ENCODE peak calls at places on chromosomes 6 and 20, in five cellular contexts. S is IMR-90, R is H9, Z is mesendoderm, W is H1. D is an unnamed sample.

GRCh38 chr6:135932651-135933050 is 81.2 kb downstream of the PDE7B start:
- DNase-seq in Z (no peak), S (no peak), W (no peak), R (no peak), D (peak; percentile 36)

GRCh38 chr6:135382182-135382628 is 115.3 kb downstream of the AHI1 start:
- DNase-seq in R (no peak), W (no peak), Z (no peak), S (no peak), D (no peak)

GRCh38 chr20:48463916-48464315 is 363.9 kb downstream of the PREX1 start:
- DNase-seq in W (no peak), Z (peak; percentile 39), S (peak; percentile 63), R (no peak), D (peak; percentile 10)

GRCh38 chr6:32609731-32610640 is 20.3 kb upstream of the HLA-DRB1 start:
- DNase-seq in Z (peak; percentile 98), W (peak; percentile 58), S (peak; percentile 92), R (peak; percentile 95), D (peak; percentile 93)

GRCh38 chr6:63805808-63806572 is 170.4 kb downstream of the PHF3 start:
- DNase-seq in S (peak; percentile 95), Z (peak; percentile 37), W (no peak), R (no peak), D (peak; percentile 55)

GRCh38 chr20:4875578-4876067 is 125.7 kb downstream of the SLC23A2 start:
- DNase-seq in S (no peak), R (no peak), Z (no peak), W (no peak), D (no peak)

GRCh38 chr20:3222635-3223600 is 13.6 kb downstream of the ITPA start:
- DNase-seq in W (no peak), R (no peak), S (no peak), Z (no peak), D (no peak)

GRCh38 chr20:8757146-8757545 is 311.7 kb upstream of the PLCB4 start:
- DNase-seq in R (no peak), W (no peak), Z (no peak), S (peak; percentile 85), D (no peak)

GRCh38 chr20:10381477-10381876 is 52.5 kb downstream of the MKKS start:
- DNase-seq in Z (no peak), R (no peak), W (no peak), S (no peak), D (peak; percentile 65)

GRCh38 chr6:6699741-6700367 is 111.3 kb downstream of the LY86 start:
- DNase-seq in S (peak; percentile 91), R (peak; percentile 52), Z (peak; percentile 62), W (no peak), D (peak; percentile 97)

GRCh38 chr6:168005796-168006195 is 8.3 kb downstream of the KIF25 start:
- DNase-seq in Z (no peak), S (no peak), W (peak; percentile 17), R (no peak), D (no peak)

GRCh38 chr6:168002812-168003211 is 5.3 kb downstream of the KIF25 start:
- DNase-seq in S (no peak), R (no peak), Z (no peak), W (peak; percentile 35), D (no peak)

GRCh38 chr6:168001037-168001348 is 3.5 kb downstream of the KIF25 start:
- DNase-seq in Z (no peak), S (no peak), W (peak; percentile 7), R (no peak), D (no peak)

GRCh38 chr6:168004945-168005344 is 7.5 kb downstream of the KIF25 start:
- DNase-seq in W (no peak), S (no peak), Z (no peak), R (no peak), D (no peak)

DNA sequence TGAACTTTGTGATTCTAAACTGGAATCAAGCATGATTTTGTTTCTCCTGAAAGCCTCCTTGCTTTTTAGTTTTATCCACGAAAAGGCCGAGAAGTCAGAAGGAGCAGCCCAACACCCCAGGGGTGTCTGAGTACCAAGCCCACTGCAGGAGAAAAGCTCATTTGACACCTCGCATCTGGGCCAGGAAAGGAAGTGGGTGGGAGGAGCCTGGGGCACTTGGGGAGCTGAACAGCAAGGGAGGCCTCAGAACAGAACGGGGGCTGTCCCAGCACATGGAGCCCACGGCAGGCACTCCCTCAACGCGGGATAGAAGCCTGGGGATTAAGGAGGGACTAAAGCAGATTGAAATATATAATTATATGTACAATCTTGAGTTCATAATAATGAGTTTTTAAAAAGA is 6.6 kb downstream of the KIF25 start:
- DNase-seq in W (peak; percentile 32), R (no peak), S (no peak), Z (no peak), D (no peak)
- H2BK5ac ChIP-seq in W (no peak overlapping the region), R (no peak overlapping the region), S (no peak overlapping the region), Z (no peak overlapping the region), D (no peak overlapping the region)

GRCh38 chr6:111589366-111589765 is 16.3 kb downstream of the TRAF3IP2 start:
- DNase-seq in R (no peak), W (no peak), S (peak; percentile 83), Z (no peak), D (peak; percentile 65)
- H4K8ac ChIP-seq in R (no peak overlapping the region), W (no peak overlapping the region), S (peak overlapping the region; percentile 86), Z (no peak overlapping the region), D (no peak overlapping the region)

GRCh38 chr20:36836591-36837329 is 39.2 kb upstream of the TLDC2 start:
- DNase-seq in S (peak; percentile 57), R (peak; percentile 92), W (peak; percentile 87), Z (peak; percentile 94), D (peak; percentile 96)

GRCh38 chr20:36833275-36834020 is 42.5 kb upstream of the TLDC2 start:
- DNase-seq in S (peak; percentile 95), W (no peak), R (no peak), Z (no peak), D (no peak)

GRCh38 chr20:36832791-36833190 is 43.1 kb upstream of the TLDC2 start:
- DNase-seq in Z (no peak), W (no peak), S (no peak), R (no peak), D (no peak)

GRCh38 chr20:36835453-36836198 is 40.3 kb upstream of the TLDC2 start:
- DNase-seq in S (peak; percentile 96), W (peak; percentile 87), Z (peak; percentile 98), R (peak; percentile 97), D (peak; percentile 96)

DNA sequence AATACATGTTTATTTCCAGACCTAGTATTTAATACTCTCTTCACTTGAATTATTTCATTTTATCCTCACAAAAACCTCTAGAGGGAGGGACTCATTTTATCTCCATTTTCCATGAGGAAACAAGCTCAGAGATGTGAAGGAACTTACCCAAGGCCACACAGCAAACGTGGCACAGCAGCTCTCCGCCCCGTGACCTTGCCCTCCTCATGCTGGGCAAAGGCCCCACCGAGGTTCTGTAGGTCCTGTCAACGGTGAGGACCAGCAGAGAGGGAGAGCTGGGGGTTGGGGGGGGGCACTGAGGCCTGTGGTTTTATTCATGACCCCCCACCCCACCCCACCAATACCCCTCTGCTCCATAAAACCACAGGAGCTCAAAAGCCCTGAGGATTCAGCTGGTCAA is 40.9 kb upstream of the TLDC2 start:
- DNase-seq in R (no peak), W (no peak), S (no peak), Z (no peak), D (no peak)
- H3K4ac ChIP-seq in R (no peak overlapping the region), W (peak overlapping the region; percentile 69), S (peak overlapping the region; percentile 95), Z (peak overlapping the region; percentile 92), D (peak overlapping the region; percentile 65)

DNA sequence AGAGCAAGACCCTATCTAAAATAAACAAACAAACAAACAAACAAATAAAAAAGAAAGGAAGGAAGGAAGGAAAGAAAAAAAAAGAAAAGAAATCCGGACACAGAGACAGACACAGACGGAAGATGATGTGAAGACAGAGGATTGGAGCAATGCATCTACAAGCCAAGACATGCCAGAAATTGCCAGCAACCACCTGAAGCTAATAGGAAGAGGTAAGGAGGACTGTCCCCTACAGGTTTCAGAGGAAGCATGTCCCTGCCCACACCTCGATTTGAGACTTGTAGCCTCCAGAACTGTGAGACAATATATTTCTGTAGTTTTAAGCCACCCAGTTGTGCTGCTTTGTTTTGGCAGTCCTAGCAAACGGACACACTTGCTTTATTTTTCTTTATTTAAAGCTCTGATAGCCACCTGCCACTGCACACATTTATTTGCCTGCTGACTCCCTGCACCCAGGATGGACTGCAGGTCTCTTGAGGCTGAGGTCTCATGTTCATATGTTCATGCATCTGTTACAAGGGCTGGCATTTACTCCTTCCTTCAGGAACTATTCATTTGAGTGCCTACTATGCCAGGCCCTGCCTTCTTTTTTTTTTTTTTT is 20.7 kb upstream of the ZMYND8 start:
- DNase-seq in W (no peak), R (no peak), Z (peak; percentile 45), S (no peak), D (no peak)
- H2BK5ac ChIP-seq in W (peak overlapping the region; percentile 46), R (no peak overlapping the region), Z (no peak overlapping the region), S (no peak overlapping the region), D (no peak overlapping the region)

GRCh38 chr6:14754636-14755513 is 491.0 kb upstream of the JARID2 start:
- DNase-seq in R (no peak), W (no peak), S (no peak), Z (no peak), D (no peak)

GRCh38 chr6:14758421-14759043 is 487.3 kb upstream of the JARID2 start:
- DNase-seq in Z (peak; percentile 21), S (peak; percentile 30), R (no peak), W (no peak), D (peak; percentile 71)

GRCh38 chr6:14756370-14756769 is 489.5 kb upstream of the JARID2 start:
- DNase-seq in Z (no peak), R (no peak), S (no peak), W (no peak), D (no peak)

GRCh38 chr6:14757414-14757813 is 488.5 kb upstream of the JARID2 start:
- DNase-seq in S (no peak), W (no peak), R (no peak), Z (no peak), D (no peak)

GRCh38 chr6:14757014-14757413 is 488.9 kb upstream of the JARID2 start:
- DNase-seq in Z (no peak), R (no peak), W (no peak), S (no peak), D (no peak)
- H4K8ac ChIP-seq in Z (no peak overlapping the region), R (no peak overlapping the region), W (no peak overlapping the region), S (no peak overlapping the region), D (no peak overlapping the region)

GRCh38 chr6:105188251-105188650 is 8.4 kb upstream of the POPDC3 start:
- DNase-seq in Z (no peak), W (no peak), S (no peak), R (no peak), D (no peak)

GRCh38 chr6:105192707-105193465 is 13.1 kb upstream of the POPDC3 start:
- DNase-seq in Z (no peak), R (no peak), W (no peak), S (peak; percentile 78), D (no peak)

GRCh38 chr6:105184921-105185320 is 5.1 kb upstream of the POPDC3 start:
- DNase-seq in S (peak; percentile 45), W (no peak), R (no peak), Z (peak; percentile 27), D (peak; percentile 84)

GRCh38 chr6:105191351-105191750 is 11.5 kb upstream of the POPDC3 start:
- DNase-seq in S (peak; percentile 34), R (no peak), Z (no peak), W (no peak), D (no peak)

GRCh38 chr6:105189026-105189680 is 9.3 kb upstream of the POPDC3 start:
- DNase-seq in Z (no peak), S (no peak), R (no peak), W (no peak), D (no peak)
- H3K4ac ChIP-seq in Z (no peak overlapping the region), S (no peak overlapping the region), R (no peak overlapping the region), W (no peak overlapping the region), D (no peak overlapping the region)